ENCODE peak calls at places on chromosomes 11 and 22, in six cellular contexts. One of them, this sample, is unnamed.

GRCh38 chr11:76856111-76856510 is 4.6 kb upstream of the ACER3 start:
- DNase-seq in IMR-90: no peak
- DNase-seq in neuronal stem cell: no peak
- DNase-seq in mesenchymal stem cell: peak; percentile 33
- DNase-seq in H9: no peak
- DNase-seq in H1: no peak
- DNase-seq in this sample: no peak

GRCh38 chr11:26583550-26583949 is 11.5 kb upstream of the MUC15 start:
- DNase-seq in H9: no peak
- DNase-seq in H1: no peak
- DNase-seq in IMR-90: no peak
- DNase-seq in neuronal stem cell: no peak
- DNase-seq in mesenchymal stem cell: peak; percentile 60
- DNase-seq in this sample: peak; percentile 92

GRCh38 chr11:123218451-123218850 is 23.4 kb upstream of the CLMP start:
- DNase-seq in mesenchymal stem cell: no peak
- DNase-seq in H9: no peak
- DNase-seq in IMR-90: peak; percentile 44
- DNase-seq in H1: no peak
- DNase-seq in neuronal stem cell: no peak
- DNase-seq in this sample: peak; percentile 53

GRCh38 chr11:95835351-95835750 is 45.1 kb downstream of the CEP57 start:
- DNase-seq in H9: no peak
- DNase-seq in IMR-90: peak; percentile 46
- DNase-seq in mesenchymal stem cell: no peak
- DNase-seq in H1: no peak
- DNase-seq in neuronal stem cell: no peak
- DNase-seq in this sample: no peak

GRCh38 chr11:76614471-76615183 is 55.9 kb downstream of the LRRC32 start:
- DNase-seq in mesenchymal stem cell: no peak
- DNase-seq in H1: no peak
- DNase-seq in neuronal stem cell: no peak
- DNase-seq in H9: no peak
- DNase-seq in IMR-90: no peak
- DNase-seq in this sample: no peak

GRCh38 chr11:71501071-71501985 is 25.7 kb upstream of the KRTAP5-7 start:
- DNase-seq in H1: peak; percentile 33
- DNase-seq in IMR-90: no peak
- DNase-seq in mesenchymal stem cell: no peak
- DNase-seq in neuronal stem cell: no peak
- DNase-seq in H9: no peak
- DNase-seq in this sample: no peak

GRCh38 chr11:72637926-72638325 is 36.3 kb downstream of the PDE2A start:
- DNase-seq in H9: no peak
- DNase-seq in mesenchymal stem cell: no peak
- DNase-seq in IMR-90: no peak
- DNase-seq in neuronal stem cell: no peak
- DNase-seq in H1: no peak
- DNase-seq in this sample: no peak

GRCh38 chr11:117923275-117923674 is 5.9 kb downstream of the TMPRSS13 start:
- DNase-seq in H1: no peak
- DNase-seq in mesenchymal stem cell: no peak
- DNase-seq in IMR-90: no peak
- DNase-seq in H9: no peak
- DNase-seq in neuronal stem cell: no peak
- DNase-seq in this sample: no peak

GRCh38 chr22:41668971-41669911 is 19.4 kb downstream of the SNU13 start:
- DNase-seq in H9: no peak
- DNase-seq in mesenchymal stem cell: peak; percentile 85
- DNase-seq in neuronal stem cell: no peak
- DNase-seq in IMR-90: peak; percentile 85
- DNase-seq in H1: no peak
- DNase-seq in this sample: peak; percentile 76

GRCh38 chr11:57276857-57277505 is 39.9 kb upstream of the APLNR start:
- DNase-seq in IMR-90: peak; percentile 41
- DNase-seq in H9: no peak
- DNase-seq in mesenchymal stem cell: no peak
- DNase-seq in neuronal stem cell: no peak
- DNase-seq in H1: no peak
- DNase-seq in this sample: no peak

GRCh38 chr11:45798793-45799441 is 6.0 kb upstream of the SLC35C1 start:
- DNase-seq in IMR-90: peak; percentile 60
- DNase-seq in mesenchymal stem cell: peak; percentile 77
- DNase-seq in neuronal stem cell: no peak
- DNase-seq in H9: no peak
- DNase-seq in H1: peak; percentile 39
- DNase-seq in this sample: no peak

GRCh38 chr22:46111645-46112306 is 38.5 kb upstream of the PPARA start:
- DNase-seq in mesenchymal stem cell: peak; percentile 45
- DNase-seq in neuronal stem cell: no peak
- DNase-seq in H9: peak; percentile 59
- DNase-seq in H1: no peak
- DNase-seq in IMR-90: no peak
- DNase-seq in this sample: no peak

GRCh38 chr22:50314455-50315288 is 7.2 kb upstream of the PLXNB2 start:
- DNase-seq in H9: peak; percentile 61
- DNase-seq in H1: peak; percentile 59
- DNase-seq in IMR-90: no peak
- DNase-seq in neuronal stem cell: no peak
- DNase-seq in mesenchymal stem cell: no peak
- DNase-seq in this sample: peak; percentile 51

GRCh38 chr11:117837070-117837776 is 12.7 kb upstream of the FXYD2 start:
- DNase-seq in mesenchymal stem cell: no peak
- DNase-seq in H1: no peak
- DNase-seq in neuronal stem cell: no peak
- DNase-seq in IMR-90: no peak
- DNase-seq in H9: peak; percentile 23
- DNase-seq in this sample: no peak

GRCh38 chr11:112583246-112583893 is 322.7 kb upstream of the PLET1 start:
- DNase-seq in IMR-90: no peak
- DNase-seq in neuronal stem cell: no peak
- DNase-seq in H1: no peak
- DNase-seq in mesenchymal stem cell: peak; percentile 20
- DNase-seq in H9: no peak
- DNase-seq in this sample: no peak

GRCh38 chr11:126992804-126993111 is 7.8 kb downstream of the KIRREL3 start:
- DNase-seq in mesenchymal stem cell: peak; percentile 46
- DNase-seq in IMR-90: peak; percentile 95
- DNase-seq in neuronal stem cell: no peak
- DNase-seq in H9: no peak
- DNase-seq in H1: no peak
- DNase-seq in this sample: peak; percentile 72

GRCh38 chr11:19344661-19345518 is 104.1 kb upstream of the E2F8 start:
- DNase-seq in IMR-90: peak; percentile 24
- DNase-seq in H9: peak; percentile 82
- DNase-seq in mesenchymal stem cell: peak; percentile 27
- DNase-seq in H1: peak; percentile 84
- DNase-seq in neuronal stem cell: peak; percentile 76
- DNase-seq in this sample: peak; percentile 59

GRCh38 chr11:73660497-73661034 is 14.2 kb downstream of the PLEKHB1 start:
- DNase-seq in neuronal stem cell: no peak
- DNase-seq in H9: no peak
- DNase-seq in mesenchymal stem cell: no peak
- DNase-seq in H1: no peak
- DNase-seq in IMR-90: no peak
- DNase-seq in this sample: no peak

GRCh38 chr11:31779268-31779879 is 31.7 kb downstream of the PAX6 start:
- DNase-seq in mesenchymal stem cell: peak; percentile 37
- DNase-seq in IMR-90: peak; percentile 83
- DNase-seq in neuronal stem cell: no peak
- DNase-seq in H1: no peak
- DNase-seq in H9: no peak
- DNase-seq in this sample: no peak

GRCh38 chr11:75265851-75266531 is 25.4 kb downstream of the TPBGL start:
- DNase-seq in mesenchymal stem cell: no peak
- DNase-seq in IMR-90: peak; percentile 19
- DNase-seq in H9: no peak
- DNase-seq in neuronal stem cell: no peak
- DNase-seq in H1: no peak
- DNase-seq in this sample: no peak

GRCh38 chr11:5007561-5007960 is 12.9 kb downstream of the OR51L1 start:
- DNase-seq in H9: no peak
- DNase-seq in IMR-90: no peak
- DNase-seq in H1: no peak
- DNase-seq in mesenchymal stem cell: peak; percentile 2
- DNase-seq in neuronal stem cell: no peak
- DNase-seq in this sample: no peak

GRCh38 chr11:72720047-72720446 is 32.2 kb downstream of the ARAP1 start:
- DNase-seq in neuronal stem cell: no peak
- DNase-seq in mesenchymal stem cell: no peak
- DNase-seq in IMR-90: no peak
- DNase-seq in H9: no peak
- DNase-seq in H1: no peak
- DNase-seq in this sample: no peak

GRCh38 chr11:79663012-79663411 is 222.2 kb upstream of the TENM4 start:
- DNase-seq in neuronal stem cell: no peak
- DNase-seq in H1: no peak
- DNase-seq in H9: no peak
- DNase-seq in IMR-90: no peak
- DNase-seq in mesenchymal stem cell: no peak
- DNase-seq in this sample: no peak

GRCh38 chr11:120098503-120099054 is 39.3 kb downstream of the TRIM29 start:
- DNase-seq in H9: no peak
- DNase-seq in neuronal stem cell: no peak
- DNase-seq in mesenchymal stem cell: no peak
- DNase-seq in H1: no peak
- DNase-seq in IMR-90: no peak
- DNase-seq in this sample: no peak

GRCh38 chr11:128172046-128172878 is 415.1 kb downstream of the ETS1 start:
- DNase-seq in neuronal stem cell: peak; percentile 76
- DNase-seq in mesenchymal stem cell: peak; percentile 85
- DNase-seq in H9: peak; percentile 68
- DNase-seq in H1: peak; percentile 85
- DNase-seq in IMR-90: peak; percentile 86
- DNase-seq in this sample: peak; percentile 91

GRCh38 chr11:35115688-35116030 is 23.3 kb upstream of the CD44 start:
- DNase-seq in neuronal stem cell: no peak
- DNase-seq in H1: no peak
- DNase-seq in mesenchymal stem cell: peak; percentile 67
- DNase-seq in IMR-90: no peak
- DNase-seq in H9: no peak
- DNase-seq in this sample: no peak

GRCh38 chr11:57279131-57279530 is 42.1 kb upstream of the APLNR start:
- DNase-seq in IMR-90: peak; percentile 77
- DNase-seq in H1: no peak
- DNase-seq in neuronal stem cell: no peak
- DNase-seq in mesenchymal stem cell: peak; percentile 21
- DNase-seq in H9: no peak
- DNase-seq in this sample: no peak

GRCh38 chr22:39209756-39210155 is 35.0 kb downstream of the PDGFB start:
- DNase-seq in H9: peak; percentile 53
- DNase-seq in neuronal stem cell: no peak
- DNase-seq in H1: peak; percentile 47
- DNase-seq in mesenchymal stem cell: no peak
- DNase-seq in IMR-90: no peak
- DNase-seq in this sample: no peak

GRCh38 chr11:2655834-2656622 is 43.8 kb downstream of the KCNQ1OT1 start:
- DNase-seq in H1: no peak
- DNase-seq in neuronal stem cell: no peak
- DNase-seq in mesenchymal stem cell: peak; percentile 50
- DNase-seq in IMR-90: peak; percentile 51
- DNase-seq in H9: no peak
- DNase-seq in this sample: no peak
- H4K8ac ChIP-seq in H1: no peak overlapping the region
- H4K8ac ChIP-seq in neuronal stem cell: no peak overlapping the region
- H4K8ac ChIP-seq in mesenchymal stem cell: no peak overlapping the region
- H4K8ac ChIP-seq in IMR-90: no peak overlapping the region
- H4K8ac ChIP-seq in H9: no peak overlapping the region
- H4K8ac ChIP-seq in this sample: no peak overlapping the region

GRCh38 chr11:99522467-99523173 is 501.9 kb downstream of the CNTN5 start:
- DNase-seq in H1: no peak
- DNase-seq in H9: no peak
- DNase-seq in mesenchymal stem cell: no peak
- DNase-seq in IMR-90: peak; percentile 54
- DNase-seq in neuronal stem cell: no peak
- DNase-seq in this sample: no peak
- H2AFZ ChIP-seq in H1: no peak overlapping the region
- H2AFZ ChIP-seq in H9: no peak overlapping the region
- H2AFZ ChIP-seq in mesenchymal stem cell: no peak overlapping the region
- H2AFZ ChIP-seq in IMR-90: no peak overlapping the region
- H2AFZ ChIP-seq in neuronal stem cell: no peak overlapping the region
- H2AFZ ChIP-seq in this sample: no peak overlapping the region

GRCh38 chr22:17370036-17370765 is 941 bp downstream of the CECR2 start:
- DNase-seq in H9: no peak
- DNase-seq in neuronal stem cell: no peak
- DNase-seq in H1: peak; percentile 61
- DNase-seq in mesenchymal stem cell: peak; percentile 1
- DNase-seq in IMR-90: no peak
- DNase-seq in this sample: no peak
- H4K8ac ChIP-seq in H9: no peak overlapping the region
- H4K8ac ChIP-seq in neuronal stem cell: no peak overlapping the region
- H4K8ac ChIP-seq in H1: peak overlapping the region; percentile 90
- H4K8ac ChIP-seq in mesenchymal stem cell: no peak overlapping the region
- H4K8ac ChIP-seq in IMR-90: no peak overlapping the region
- H4K8ac ChIP-seq in this sample: peak overlapping the region; percentile 82

DNA sequence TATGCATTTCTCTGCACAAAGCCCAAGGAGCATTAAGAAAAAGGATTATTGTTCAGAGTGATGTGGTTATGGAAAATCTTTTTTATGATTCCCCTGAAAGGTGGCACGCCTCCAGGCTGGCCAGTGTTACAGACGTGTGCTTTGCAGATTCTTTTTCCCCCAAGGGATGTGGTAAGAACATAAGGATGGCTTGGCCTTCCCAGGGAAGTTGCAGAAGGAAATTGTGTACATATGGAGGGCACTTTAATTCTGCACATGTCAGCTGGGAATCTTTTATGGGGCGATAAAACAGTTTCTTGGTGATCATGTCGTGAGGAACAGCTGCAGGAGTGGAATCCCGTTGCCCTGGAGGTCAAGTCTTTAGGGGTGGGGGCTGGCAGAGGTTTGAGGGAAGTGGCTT is 9.7 kb downstream of the SMARCB1 start:
- DNase-seq in mesenchymal stem cell: no peak
- DNase-seq in H1: no peak
- DNase-seq in neuronal stem cell: no peak
- DNase-seq in H9: no peak
- DNase-seq in IMR-90: no peak
- DNase-seq in this sample: no peak
- H2AFZ ChIP-seq in mesenchymal stem cell: no peak overlapping the region
- H2AFZ ChIP-seq in H1: no peak overlapping the region
- H2AFZ ChIP-seq in neuronal stem cell: no peak overlapping the region
- H2AFZ ChIP-seq in H9: no peak overlapping the region
- H2AFZ ChIP-seq in IMR-90: no peak overlapping the region
- H2AFZ ChIP-seq in this sample: no peak overlapping the region

GRCh38 chr11:100683107-100683506 is 4.0 kb upstream of the ARHGAP42 start:
- DNase-seq in mesenchymal stem cell: no peak
- DNase-seq in H1: no peak
- DNase-seq in neuronal stem cell: no peak
- DNase-seq in IMR-90: no peak
- DNase-seq in H9: no peak
- DNase-seq in this sample: no peak
- H4K8ac ChIP-seq in mesenchymal stem cell: no peak overlapping the region
- H4K8ac ChIP-seq in H1: no peak overlapping the region
- H4K8ac ChIP-seq in neuronal stem cell: no peak overlapping the region
- H4K8ac ChIP-seq in IMR-90: no peak overlapping the region
- H4K8ac ChIP-seq in H9: no peak overlapping the region
- H4K8ac ChIP-seq in this sample: no peak overlapping the region

GRCh38 chr11:78350646-78351165 is 66.9 kb downstream of the GAB2 start:
- DNase-seq in H1: no peak
- DNase-seq in mesenchymal stem cell: peak; percentile 47
- DNase-seq in neuronal stem cell: no peak
- DNase-seq in IMR-90: peak; percentile 47
- DNase-seq in H9: no peak
- DNase-seq in this sample: peak; percentile 26
- H2AFZ ChIP-seq in H1: no peak overlapping the region
- H2AFZ ChIP-seq in mesenchymal stem cell: peak overlapping the region; percentile 46
- H2AFZ ChIP-seq in neuronal stem cell: peak overlapping the region; percentile 61
- H2AFZ ChIP-seq in IMR-90: peak overlapping the region; percentile 78
- H2AFZ ChIP-seq in H9: no peak overlapping the region
- H2AFZ ChIP-seq in this sample: no peak overlapping the region